ENCODE peak calls at places on chromosomes 1 and 21, in eight cellular contexts. F is cardiac fibroblast, M is GM12865, Y is psoas muscle, O is left ventricle myocardium inferior, X is AG04450, J is lower leg skin, L is body of pancreas. G is an unnamed sample.

GRCh38 chr1:67713071-67713806 is 28.2 kb downstream of the GADD45A start:
- DNase-seq in F (peak), M (no peak), Y (no peak), O (no peak), X (peak), J (no peak), L (no peak), G (peak)

GRCh38 chr1:108080448-108080847 is 115.5 kb upstream of the VAV3 start:
- DNase-seq in F (no peak), M (no peak), Y (no peak), O (no peak), X (no peak), J (no peak), L (no peak), G (no peak)

GRCh38 chr1:179087665-179088064 is 5.8 kb downstream of the TOR3A start:
- DNase-seq in F (peak), M (peak), Y (no peak), O (no peak), X (no peak), J (peak), L (no peak), G (peak)

GRCh38 chr1:237879195-237879594 is 11.5 kb downstream of the ZP4 start:
- DNase-seq in F (peak), M (no peak), Y (no peak), O (no peak), X (no peak), J (no peak), L (no peak), G (peak)

GRCh38 chr1:232226197-232226681 is 403.7 kb downstream of the SIPA1L2 start:
- DNase-seq in F (peak), M (peak), Y (no peak), O (no peak), X (peak), J (no peak), L (no peak), G (peak)

GRCh38 chr21:45836268-45836655 is 145.3 kb upstream of the COL6A1 start:
- DNase-seq in F (peak), M (no peak), Y (no peak), O (no peak), X (no peak), J (peak), L (no peak), G (peak)

GRCh38 chr21:46007498-46007868 is 25.9 kb downstream of the COL6A1 start:
- DNase-seq in F (no peak), M (no peak), Y (no peak), O (no peak), X (no peak), J (no peak), L (no peak), G (no peak)

GRCh38 chr1:51541313-51542050 is 22.4 kb upstream of the EPS15 start:
- DNase-seq in F (peak), M (no peak), Y (no peak), O (no peak), X (no peak), J (no peak), L (no peak), G (no peak)

GRCh38 chr1:58062635-58063034 is 483.9 kb downstream of the OMA1 start:
- DNase-seq in F (no peak), M (no peak), Y (no peak), O (no peak), X (no peak), J (no peak), L (no peak), G (no peak)

GRCh38 chr1:152167835-152168534 is 9.0 kb upstream of the RPTN start:
- DNase-seq in F (peak), M (no peak), Y (no peak), O (no peak), X (no peak), J (no peak), L (no peak), G (peak)

GRCh38 chr1:206866062-206866461 is 639 bp downstream of the IL20 start:
- DNase-seq in F (peak), M (no peak), Y (no peak), O (no peak), X (no peak), J (no peak), L (no peak), G (peak)

GRCh38 chr1:60227581-60228252 is 154.1 kb upstream of the C1orf87 start:
- DNase-seq in F (peak), M (no peak), Y (no peak), O (no peak), X (no peak), J (no peak), L (no peak), G (peak)

GRCh38 chr1:1941868-1942752 is 23.0 kb upstream of the TMEM52 start:
- DNase-seq in F (no peak), M (no peak), Y (no peak), O (no peak), X (no peak), J (no peak), L (no peak), G (no peak)

GRCh38 chr1:66375125-66375524 is 158.8 kb upstream of the SGIP1 start:
- DNase-seq in F (peak), M (peak), Y (no peak), O (no peak), X (no peak), J (no peak), L (no peak), G (no peak)

GRCh38 chr1:47432071-47433036 is 5.5 kb upstream of the FOXD2 start:
- DNase-seq in F (peak), M (peak), Y (peak), O (peak), X (no peak), J (peak), L (peak), G (peak)

GRCh38 chr1:181516706-181517105 is 33.4 kb downstream of the CACNA1E start:
- DNase-seq in F (no peak), M (no peak), Y (no peak), O (no peak), X (no peak), J (no peak), L (no peak), G (no peak)

GRCh38 chr1:119674835-119675289 is 26.8 kb upstream of the ZNF697 start:
- DNase-seq in F (peak), M (peak), Y (peak), O (no peak), X (no peak), J (peak), L (peak), G (peak)

GRCh38 chr1:205812271-205812877 is 624 bp downstream of the SLC41A1 start:
- DNase-seq in F (peak), M (no peak), Y (no peak), O (no peak), X (no peak), J (no peak), L (no peak), G (peak)

GRCh38 chr1:177132141-177132540 is 32.4 kb downstream of the ASTN1 start:
- DNase-seq in F (no peak), M (no peak), Y (no peak), O (no peak), X (no peak), J (no peak), L (no peak), G (no peak)

GRCh38 chr1:21651214-21652042 is 17.7 kb downstream of the RAP1GAP start:
- DNase-seq in F (no peak), M (no peak), Y (peak), O (no peak), X (no peak), J (no peak), L (peak), G (no peak)

GRCh38 chr1:157517026-157517425 is 35.3 kb downstream of the FCRL5 start:
- DNase-seq in F (no peak), M (no peak), Y (no peak), O (no peak), X (no peak), J (no peak), L (no peak), G (no peak)

GRCh38 chr1:85146972-85147359 is 53.9 kb downstream of the SYDE2 start:
- DNase-seq in F (peak), M (no peak), Y (no peak), O (no peak), X (no peak), J (no peak), L (no peak), G (peak)

GRCh38 chr1:50978852-50979781 is 9.1 kb downstream of the CDKN2C start:
- DNase-seq in F (no peak), M (peak), Y (no peak), O (no peak), X (no peak), J (no peak), L (peak), G (no peak)

GRCh38 chr1:183914891-183915290 is 110.0 kb downstream of the RGL1 start:
- DNase-seq in F (no peak), M (no peak), Y (no peak), O (no peak), X (no peak), J (no peak), L (no peak), G (no peak)

GRCh38 chr1:6111571-6111970 is 65.9 kb downstream of the KCNAB2 start:
- DNase-seq in F (no peak), M (no peak), Y (peak), O (no peak), X (no peak), J (no peak), L (no peak), G (no peak)

GRCh38 chr1:174740248-174740990 is 259.3 kb upstream of the CACYBP start:
- DNase-seq in F (peak), M (peak), Y (no peak), O (no peak), X (no peak), J (no peak), L (no peak), G (no peak)

GRCh38 chr21:17802568-17802967 is 16.6 kb downstream of the C21orf91 start:
- DNase-seq in F (peak), M (no peak), Y (no peak), O (no peak), X (peak), J (no peak), L (no peak), G (peak)

GRCh38 chr1:147781056-147781471 is 20.7 kb upstream of the GJA5 start:
- DNase-seq in F (peak), M (no peak), Y (no peak), O (no peak), X (no peak), J (no peak), L (no peak), G (no peak)

GRCh38 chr1:62110198-62110817 is 84.3 kb upstream of the L1TD1 start:
- DNase-seq in F (no peak), M (no peak), Y (no peak), O (no peak), X (no peak), J (no peak), L (no peak), G (no peak)

DNA sequence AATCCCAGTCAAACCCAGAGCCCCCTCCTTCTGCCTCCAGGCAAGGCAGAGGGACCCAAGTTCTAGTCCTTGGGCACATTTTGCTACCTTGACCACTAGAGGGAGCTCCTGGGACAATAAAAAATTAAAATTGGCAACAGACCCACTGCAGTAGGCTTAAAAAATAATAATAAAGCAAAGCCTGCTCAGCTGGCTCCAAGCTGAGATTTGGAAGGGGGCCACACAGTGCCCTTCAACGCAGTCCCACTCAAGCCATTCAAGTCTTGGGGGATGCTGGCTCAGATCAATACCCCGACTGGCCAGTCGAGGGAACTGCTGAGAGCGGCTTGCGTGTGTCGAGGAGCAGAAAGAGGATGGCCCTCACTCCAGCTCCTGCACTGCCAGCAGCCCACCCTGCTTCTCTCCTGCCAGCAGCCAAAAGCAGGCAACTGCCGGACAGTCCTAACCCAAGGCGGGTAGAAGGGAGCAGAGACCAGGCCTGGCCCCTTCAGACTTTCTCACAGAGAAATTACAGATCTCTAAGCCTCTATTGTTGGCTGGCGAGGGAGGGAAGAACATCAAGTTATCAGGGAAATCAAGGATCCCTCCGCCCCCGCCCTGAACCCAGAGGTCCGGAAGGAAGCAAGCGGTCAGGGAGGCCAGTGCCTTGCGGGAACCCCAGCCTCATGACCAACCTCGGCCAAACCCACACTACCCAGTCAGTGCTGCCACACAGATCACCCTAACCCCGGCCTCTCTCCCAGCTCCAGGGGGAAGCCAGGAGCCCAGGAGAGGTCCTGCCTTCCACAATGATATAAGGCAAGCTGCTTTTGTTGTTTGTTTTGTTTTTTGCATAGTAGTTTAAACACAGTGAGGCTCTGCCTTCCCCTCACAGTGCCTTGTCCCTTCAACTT is 4.9 kb upstream of the ALDH4A1 start:
- DNase-seq in F (peak), M (peak), Y (peak), O (peak), X (no peak), J (no peak), L (peak), G (peak)
- TF ChIP-seq CTCF in F (peak), M (peak), Y (peak), O (peak), X (peak), J (no peak), L (peak), G (peak)

GRCh38 chr1:38476784-38477175 is 382.8 kb downstream of the RRAGC start:
- DNase-seq in F (no peak), M (no peak), Y (no peak), O (no peak), X (no peak), J (no peak), L (no peak), G (no peak)

GRCh38 chr1:38474738-38475623 is 384.6 kb downstream of the RRAGC start:
- DNase-seq in F (no peak), M (peak), Y (no peak), O (no peak), X (no peak), J (no peak), L (no peak), G (no peak)

GRCh38 chr1:38477811-38478210 is 381.8 kb downstream of the RRAGC start:
- DNase-seq in F (no peak), M (no peak), Y (no peak), O (no peak), X (no peak), J (no peak), L (no peak), G (no peak)

GRCh38 chr1:38476111-38476783 is 383.3 kb downstream of the RRAGC start:
- DNase-seq in F (no peak), M (peak), Y (no peak), O (no peak), X (no peak), J (no peak), L (no peak), G (no peak)

GRCh38 chr1:38475624-38476005 is 384.0 kb downstream of the RRAGC start:
- DNase-seq in F (no peak), M (no peak), Y (no peak), O (no peak), X (no peak), J (no peak), L (no peak), G (no peak)
- H3K4me3 ChIP-seq in F (no peak), M (peak), Y (no peak), O (no peak), X (no peak), J (no peak), L (no peak), G (no peak)

DNA sequence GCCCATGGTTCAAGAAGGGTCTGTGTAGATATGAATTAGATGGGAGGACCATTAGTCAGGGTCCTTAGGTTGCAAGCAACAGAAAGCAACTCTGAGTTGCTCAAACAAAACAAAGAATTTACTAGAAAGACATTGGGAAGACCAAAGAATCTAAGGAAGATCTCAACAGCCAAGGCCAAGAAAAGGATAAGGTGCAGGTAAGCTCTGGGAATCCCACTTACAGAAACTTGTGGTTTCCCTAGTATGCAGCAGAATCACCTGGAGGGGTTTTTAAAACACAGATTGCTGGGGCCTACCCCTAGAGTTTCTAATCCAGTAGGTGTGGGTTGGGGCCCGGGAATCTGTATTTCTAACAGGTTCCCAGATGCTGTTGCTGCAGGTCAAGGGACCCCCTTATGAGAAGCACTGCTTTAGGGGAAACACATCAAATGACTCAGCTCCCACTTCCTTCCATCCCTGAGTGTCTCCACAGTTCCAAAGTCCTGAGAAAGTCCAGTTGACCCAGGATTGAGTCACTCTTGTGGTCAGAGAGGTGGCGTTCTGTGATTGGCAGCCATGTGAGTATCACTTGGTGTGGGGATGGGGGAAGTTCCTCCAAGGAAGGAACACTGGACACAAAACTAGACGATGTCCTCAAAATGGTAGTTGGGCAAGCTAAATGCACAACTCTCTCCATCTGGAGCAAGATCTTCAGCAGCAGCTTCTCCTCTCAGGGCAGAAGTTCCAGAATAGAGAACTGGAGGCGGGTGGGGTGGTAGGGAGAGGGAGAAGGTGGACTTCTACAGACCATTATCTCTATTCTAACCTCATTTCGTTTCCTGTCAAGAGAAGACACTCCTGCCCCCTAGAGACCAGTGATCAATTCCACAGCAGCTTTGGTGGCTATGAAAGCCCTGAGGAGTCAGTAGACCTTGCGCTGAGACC is 24.2 kb upstream of the EYA3 start:
- DNase-seq in F (peak), M (peak), Y (no peak), O (no peak), X (no peak), J (no peak), L (no peak), G (peak)
- TF ChIP-seq CTCF in F (peak), M (peak), Y (no peak), O (peak), X (peak), J (no peak), L (peak), G (peak)

GRCh38 chr1:109721971-109722370 is 9.9 kb downstream of the GSTM5 start:
- DNase-seq in F (no peak), M (no peak), Y (no peak), O (no peak), X (no peak), J (no peak), L (no peak), G (no peak)

GRCh38 chr1:109717729-109718128 is 5.7 kb downstream of the GSTM5 start:
- DNase-seq in F (no peak), M (no peak), Y (no peak), O (no peak), X (no peak), J (no peak), L (no peak), G (no peak)

GRCh38 chr1:109721046-109721445 is 9.0 kb downstream of the GSTM5 start:
- DNase-seq in F (peak), M (no peak), Y (no peak), O (no peak), X (no peak), J (no peak), L (no peak), G (no peak)

GRCh38 chr1:109718495-109718894 is 6.4 kb downstream of the GSTM5 start:
- DNase-seq in F (no peak), M (peak), Y (no peak), O (no peak), X (no peak), J (no peak), L (no peak), G (no peak)

DNA sequence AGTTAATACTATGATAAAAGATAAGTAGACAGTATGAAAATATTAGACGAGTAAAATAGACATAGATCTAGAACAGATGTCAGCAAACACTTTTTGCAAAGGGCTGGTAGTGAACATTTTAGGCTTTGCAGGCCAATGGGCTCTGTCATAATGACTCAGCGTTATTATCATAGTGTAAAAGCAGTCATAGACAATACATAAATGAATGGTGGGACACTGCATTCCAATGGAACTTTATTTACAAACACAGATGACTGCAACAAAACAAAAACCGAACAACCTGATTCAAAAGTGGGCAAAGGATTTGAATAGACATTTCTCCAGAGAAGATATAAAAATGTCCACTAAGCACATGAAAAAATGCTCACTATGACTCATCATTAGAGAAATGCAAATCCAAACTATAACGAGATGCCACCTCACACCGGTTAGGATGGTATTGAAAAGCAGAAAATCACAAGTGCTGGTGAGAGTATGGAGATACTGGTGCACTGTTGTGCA is 7.3 kb downstream of the GSTM5 start:
- DNase-seq in F (peak), M (peak), Y (no peak), O (no peak), X (no peak), J (no peak), L (no peak), G (peak)
- H3K4me3 ChIP-seq in F (no peak), M (no peak), Y (no peak), O (no peak), X (no peak), J (no peak), L (no peak), G (no peak)